ENCODE peak calls at places on chromosomes 11 and 22, in seven cellular contexts. E is IMR-90, Y is trophoblast cell, O is neuronal stem cell, R is mesenchymal stem cell, H is H9, N is H1. L is an unnamed sample.

GRCh38 chr11:73542175-73542574 is 55.7 kb downstream of the FAM168A start:
- DNase-seq in O (no peak), Y (no peak), H (no peak), N (no peak), R (no peak), E (no peak), L (no peak)

GRCh38 chr11:69156218-69156639 is 494 bp downstream of the SMIM38 start:
- DNase-seq in E (no peak), Y (no peak), O (no peak), R (no peak), H (no peak), N (no peak), L (no peak)

GRCh38 chr22:25076281-25076680 is 123.4 kb upstream of the CRYBB3 start:
- DNase-seq in R (no peak), H (no peak), N (no peak), E (no peak), Y (no peak), O (no peak), L (peak; percentile 32)

GRCh38 chr11:119850822-119851409 is 121.9 kb upstream of the NECTIN1 start:
- DNase-seq in N (no peak), R (no peak), Y (no peak), E (no peak), O (no peak), H (no peak), L (no peak)

GRCh38 chr22:42461511-42461910 is 29.3 kb upstream of the NFAM1 start:
- DNase-seq in Y (no peak), N (no peak), E (no peak), R (no peak), O (no peak), H (peak; percentile 69), L (no peak)

GRCh38 chr11:46309669-46310288 is 32.3 kb downstream of the CREB3L1 start:
- DNase-seq in E (no peak), N (no peak), H (no peak), R (no peak), O (no peak), Y (peak; percentile 34), L (peak; percentile 76)

GRCh38 chr22:37425800-37426531 is 1.3 kb downstream of the ELFN2 start:
- DNase-seq in O (no peak), E (peak; percentile 45), N (peak; percentile 70), R (peak; percentile 65), H (peak; percentile 73), Y (no peak), L (peak; percentile 57)

GRCh38 chr11:47305734-47306483 is 36.0 kb downstream of the MADD start:
- DNase-seq in Y (no peak), N (no peak), H (no peak), E (no peak), R (no peak), O (no peak), L (no peak)

GRCh38 chr22:28018461-28018927 is 99.4 kb upstream of the PITPNB start:
- DNase-seq in R (no peak), O (no peak), Y (no peak), H (no peak), N (no peak), E (no peak), L (no peak)

GRCh38 chr11:57493507-57494503 is 21.7 kb downstream of the SLC43A1 start:
- DNase-seq in E (peak; percentile 17), H (peak; percentile 94), O (peak; percentile 48), N (peak; percentile 93), Y (peak; percentile 79), R (peak; percentile 35), L (peak; percentile 95)

GRCh38 chr22:31134688-31135087 is 5.6 kb downstream of the PLA2G3 start:
- DNase-seq in O (no peak), N (no peak), E (no peak), R (no peak), Y (no peak), H (no peak), L (no peak)

GRCh38 chr11:95829580-95830259 is 39.4 kb downstream of the CEP57 start:
- DNase-seq in Y (no peak), R (no peak), E (peak; percentile 87), O (no peak), N (no peak), H (no peak), L (no peak)

GRCh38 chr22:50576070-50576469 is 2.2 kb downstream of the CPT1B start:
- DNase-seq in H (peak; percentile 55), Y (peak; percentile 86), N (no peak), O (no peak), R (peak; percentile 32), E (peak; percentile 44), L (peak; percentile 76)

GRCh38 chr11:91248199-91248807 is 976.3 kb upstream of the FAT3 start:
- DNase-seq in O (peak; percentile 33), Y (peak; percentile 8), H (no peak), R (peak; percentile 40), E (peak; percentile 53), N (no peak), L (peak; percentile 46)

GRCh38 chr11:73363147-73363546 is 13.1 kb upstream of the RELT start:
- DNase-seq in O (no peak), Y (no peak), H (no peak), N (no peak), R (no peak), E (no peak), L (no peak)

GRCh38 chr11:65078151-65078550 is 5.7 kb downstream of the CDCA5 start:
- DNase-seq in O (no peak), N (peak; percentile 86), E (peak; percentile 17), R (peak; percentile 49), Y (peak; percentile 6), H (peak; percentile 64), L (peak; percentile 57)

GRCh38 chr11:14855890-14856289 is 36.1 kb downstream of the CYP2R1 start:
- DNase-seq in N (no peak), H (no peak), O (no peak), R (no peak), E (no peak), Y (no peak), L (peak; percentile 36)

GRCh38 chr11:104332110-104332509 is 168.2 kb upstream of the PDGFD start:
- DNase-seq in E (no peak), H (peak; percentile 74), N (peak; percentile 80), R (no peak), Y (peak; percentile 8), O (peak; percentile 9), L (peak; percentile 76)

GRCh38 chr11:34313099-34313517 is 44.7 kb downstream of the ABTB2 start:
- DNase-seq in O (no peak), H (peak; percentile 37), Y (no peak), N (no peak), E (no peak), R (no peak), L (no peak)

GRCh38 chr11:119571311-119571710 is 148.3 kb upstream of the THY1 start:
- DNase-seq in N (no peak), E (no peak), R (peak; percentile 16), Y (no peak), O (no peak), H (peak; percentile 19), L (no peak)

GRCh38 chr11:106473089-106473722 is 395.7 kb downstream of the AASDHPPT start:
- DNase-seq in H (no peak), R (no peak), E (peak; percentile 61), N (no peak), Y (no peak), O (no peak), L (no peak)

GRCh38 chr11:75565221-75565814 is 3.3 kb downstream of the SERPINH1 start:
- DNase-seq in O (no peak), Y (peak; percentile 95), R (peak; percentile 88), N (no peak), E (peak; percentile 78), H (peak; percentile 51), L (peak; percentile 54)

GRCh38 chr11:75562048-75562835 is at the start of gene SERPINH1:
- DNase-seq in E (peak; percentile 84), H (peak; percentile 90), Y (peak; percentile 69), R (peak; percentile 89), N (peak; percentile 83), O (no peak), L (peak; percentile 96)

GRCh38 chr11:75562836-75563484 is 907 bp downstream of the SERPINH1 start:
- DNase-seq in R (peak; percentile 69), H (peak; percentile 95), O (peak; percentile 91), E (peak; percentile 56), Y (peak; percentile 45), N (peak; percentile 79), L (peak; percentile 97)

GRCh38 chr11:75563501-75563977 is 1.5 kb downstream of the SERPINH1 start:
- DNase-seq in O (no peak), E (no peak), Y (no peak), N (no peak), R (no peak), H (no peak), L (no peak)

GRCh38 chr11:75563978-75564552 is 2.0 kb downstream of the SERPINH1 start:
- DNase-seq in E (peak; percentile 92), Y (peak; percentile 92), R (peak; percentile 90), O (peak; percentile 71), N (peak; percentile 82), H (peak; percentile 94), L (peak; percentile 98)
- H3K4me2 ChIP-seq in E (peak overlapping the region; percentile 93), Y (peak overlapping the region; percentile 76), R (peak overlapping the region; percentile 82), O (peak overlapping the region; percentile 73), N (peak overlapping the region; percentile 95), H (peak overlapping the region; percentile 85), L (peak overlapping the region; percentile 100)

GRCh38 chr11:27477831-27478230 is 5.2 kb upstream of the LGR4 start:
- DNase-seq in O (no peak), H (no peak), R (no peak), E (no peak), Y (no peak), N (no peak), L (no peak)
- H3K18ac ChIP-seq in O (no peak overlapping the region), H (no peak overlapping the region), R (no peak overlapping the region), E (no peak overlapping the region), Y (no peak overlapping the region), N (no peak overlapping the region), L (no peak overlapping the region)

GRCh38 chr11:36011574-36011973 is 67.7 kb downstream of the LDLRAD3 start:
- DNase-seq in R (no peak), Y (no peak), E (no peak), N (no peak), O (no peak), H (no peak), L (no peak)

GRCh38 chr11:36010010-36010740 is 66.3 kb downstream of the LDLRAD3 start:
- DNase-seq in N (no peak), R (peak; percentile 23), E (peak; percentile 57), Y (no peak), H (no peak), O (no peak), L (no peak)

GRCh38 chr11:36007127-36007824 is 63.4 kb downstream of the LDLRAD3 start:
- DNase-seq in Y (no peak), R (no peak), E (no peak), N (no peak), H (no peak), O (no peak), L (peak; percentile 67)

GRCh38 chr11:36008576-36008975 is 64.7 kb downstream of the LDLRAD3 start:
- DNase-seq in H (no peak), R (no peak), N (no peak), E (peak; percentile 48), O (no peak), Y (no peak), L (no peak)

GRCh38 chr11:36009469-36009868 is 65.6 kb downstream of the LDLRAD3 start:
- DNase-seq in O (no peak), H (no peak), R (peak; percentile 47), E (peak; percentile 68), Y (no peak), N (no peak), L (no peak)
- H3K4me2 ChIP-seq in O (no peak overlapping the region), H (no peak overlapping the region), R (no peak overlapping the region), E (peak overlapping the region; percentile 89), Y (no peak overlapping the region), N (no peak overlapping the region), L (no peak overlapping the region)

DNA sequence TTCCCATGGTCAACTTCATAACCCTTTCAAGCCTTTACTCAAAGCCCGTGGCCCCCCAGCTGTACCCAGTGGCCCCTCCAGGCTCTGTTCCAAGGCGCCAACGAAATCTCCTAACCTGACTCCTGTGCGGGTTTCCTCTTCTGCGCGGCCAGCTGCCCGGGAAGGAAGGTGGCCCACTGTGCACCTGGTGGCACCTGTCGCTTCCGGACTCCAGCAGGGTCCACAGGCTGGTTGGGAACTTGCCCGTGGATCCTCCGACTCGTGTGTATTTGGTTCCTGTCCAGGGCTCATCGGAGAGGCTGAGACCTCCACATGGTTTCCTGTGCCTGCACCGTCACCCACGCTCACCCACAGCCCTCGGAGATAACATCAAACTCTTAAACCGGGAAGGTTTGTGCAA is 335.4 kb downstream of the BRD1 start:
- DNase-seq in Y (no peak), H (no peak), N (no peak), E (no peak), O (no peak), R (no peak), L (no peak)
- H3K18ac ChIP-seq in Y (peak overlapping the region; percentile 47), H (no peak overlapping the region), N (no peak overlapping the region), E (no peak overlapping the region), O (peak overlapping the region; percentile 38), R (no peak overlapping the region), L (no peak overlapping the region)

L was measured in mesendoderm.